ENCODE peak calls at places on chromosome 15, in six cellular contexts. Y, H, T, I, Q and D are unnamed samples.
A peak's percentile ranks its signal among the peaks of the same experiment; 100 is the strongest.

GRCh38 chr15:70523192-70523591 is 240.2 kb downstream of the UACA start:
- DNase-seq in T (no peak), Y (no peak), H (no peak), I (no peak), Q (no peak), D (no peak)

GRCh38 chr15:64155802-64156651 is 4.5 kb downstream of the SNX22 start:
- DNase-seq in I (no peak), T (no peak), H (no peak), Y (no peak), Q (no peak), D (no peak)

GRCh38 chr15:92166029-92166428 is 227.7 kb upstream of the ST8SIA2 start:
- DNase-seq in H (no peak), I (no peak), Y (no peak), T (no peak), Q (no peak), D (no peak)

GRCh38 chr15:101318147-101318809 is 23.2 kb upstream of the SNRPA1 start:
- DNase-seq in T (no peak), Y (no peak), I (no peak), H (no peak), Q (no peak), D (no peak)

GRCh38 chr15:43361313-43361903 is 9.4 kb downstream of the ZSCAN29 start:
- DNase-seq in I (no peak), T (no peak), Q (no peak), Y (no peak), H (no peak), D (no peak)

GRCh38 chr15:49428392-49429095 is 5.5 kb downstream of the FGF7 start:
- DNase-seq in I (peak; percentile 64), T (peak; percentile 40), H (no peak), Q (no peak), Y (no peak), D (no peak)

GRCh38 chr15:64288999-64289398 is 67.0 kb downstream of the CSNK1G1 start:
- DNase-seq in Y (no peak), H (no peak), T (no peak), Q (peak; percentile 38), I (no peak), D (no peak)

GRCh38 chr15:31239409-31239808 is 87.2 kb upstream of the KLF13 start:
- DNase-seq in Y (no peak), I (no peak), H (no peak), Q (no peak), T (no peak), D (no peak)

GRCh38 chr15:57537072-57537471 is 54.6 kb upstream of the MYZAP start:
- DNase-seq in T (no peak), I (peak; percentile 26), Y (no peak), Q (no peak), H (no peak), D (peak; percentile 77)

GRCh38 chr15:33068007-33068441 is 126.5 kb downstream of the FMN1 start:
- DNase-seq in Y (no peak), Q (peak; percentile 73), T (peak; percentile 42), I (no peak), H (no peak), D (peak; percentile 79)

GRCh38 chr15:80986487-80986886 is 3.1 kb downstream of the MESD start:
- DNase-seq in Y (no peak), I (no peak), Q (no peak), H (no peak), T (no peak), D (no peak)

GRCh38 chr15:67147410-67147949 is 82.1 kb downstream of the SMAD3 start:
- DNase-seq in I (no peak), Q (no peak), H (no peak), T (no peak), Y (peak; percentile 27), D (no peak)
- H3K4me1 ChIP-seq in I (peaks cover 58% of the 10 kb centered on the region), Q (peaks cover 24% of the 10 kb centered on the region), H (peaks cover 66% of the 10 kb centered on the region), T (peaks cover 18% of the 10 kb centered on the region), Y (peaks cover 41% of the 10 kb centered on the region), D (peaks cover 53% of the 10 kb centered on the region)

GRCh38 chr15:41798607-41799487 is 24.6 kb downstream of the MAPKBP1 start:
- DNase-seq in I (no peak), Q (no peak), Y (no peak), H (no peak), T (no peak), D (no peak)

GRCh38 chr15:41794081-41794480 is 19.8 kb downstream of the MAPKBP1 start:
- DNase-seq in H (no peak), I (peak; percentile 52), T (no peak), Y (no peak), Q (no peak), D (no peak)

GRCh38 chr15:41796457-41796856 is 22.2 kb downstream of the MAPKBP1 start:
- DNase-seq in Q (no peak), I (peak; percentile 68), T (no peak), H (no peak), Y (no peak), D (no peak)

GRCh38 chr15:41797194-41797593 is 22.9 kb downstream of the MAPKBP1 start:
- DNase-seq in T (no peak), Q (no peak), H (no peak), Y (no peak), I (no peak), D (no peak)

DNA sequence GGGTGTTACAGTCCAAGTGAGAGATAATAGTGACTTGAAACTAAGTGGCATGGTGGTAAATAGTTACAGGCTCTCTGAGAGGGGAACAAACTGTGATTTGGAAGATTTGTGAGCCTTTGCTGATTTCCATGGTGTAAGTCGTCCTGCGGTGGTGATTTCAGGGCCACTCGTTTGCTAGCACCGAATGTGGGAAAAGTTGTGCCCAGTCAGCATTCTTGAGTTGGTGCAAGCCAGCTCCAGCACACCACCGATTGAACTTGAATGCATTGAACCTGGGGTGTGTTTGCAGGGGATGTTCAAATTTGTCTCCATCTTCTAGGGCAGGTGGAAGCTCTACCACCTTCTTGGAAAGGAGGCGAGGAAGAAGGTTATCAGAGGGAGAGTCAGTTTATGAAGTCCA is 21.7 kb downstream of the MAPKBP1 start:
- DNase-seq in I (no peak), Y (no peak), Q (no peak), T (no peak), H (no peak), D (no peak)
- H3K4me1 ChIP-seq in I (peaks cover 23% of the 10 kb centered on the region), Y (peaks cover 20% of the 10 kb centered on the region), Q (peaks cover 15% of the 10 kb centered on the region), T (peaks cover 8% of the 10 kb centered on the region), H (peaks cover 5% of the 10 kb centered on the region), D (no peaks in the 10 kb centered on the region)

DNA sequence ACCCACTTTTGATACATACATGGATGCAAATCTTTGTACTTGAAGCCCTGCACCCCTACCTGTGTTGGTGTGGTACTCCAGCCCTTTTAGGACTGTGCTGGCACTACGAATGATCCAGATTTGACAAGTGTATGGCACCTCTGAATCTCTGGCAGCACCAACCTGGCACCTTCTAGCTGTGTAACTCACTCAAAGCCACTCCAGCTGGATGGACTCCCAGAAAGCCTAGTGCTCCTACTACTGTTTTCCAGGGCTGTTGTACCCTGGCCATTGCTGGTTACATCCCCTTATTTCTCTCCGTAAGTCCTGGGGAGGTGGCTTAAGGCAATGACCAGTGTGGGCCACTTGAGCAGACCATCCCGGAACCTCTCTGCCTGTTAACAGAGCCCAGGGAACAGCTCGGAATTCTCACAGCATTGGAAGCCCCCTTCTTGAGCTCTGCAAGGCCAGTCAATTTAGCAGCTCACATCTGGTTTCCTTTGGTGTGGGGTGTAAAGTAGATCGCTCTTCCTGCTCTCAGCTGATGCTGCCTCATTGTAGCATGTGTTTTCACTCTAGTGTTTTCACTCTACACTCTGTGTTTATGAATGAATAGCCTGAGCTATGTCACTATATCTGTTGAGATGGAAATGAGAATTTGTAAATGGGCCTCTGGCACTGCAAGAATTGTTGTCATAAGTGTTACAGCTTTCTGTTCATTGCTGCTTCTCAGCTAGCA is 12.2 kb downstream of the CALML4 start:
- DNase-seq in T (no peak), Q (no peak), H (no peak), Y (no peak), I (no peak), D (no peak)
- H3K4me1 ChIP-seq in T (no peaks in the 10 kb centered on the region), Q (peaks cover 3% of the 10 kb centered on the region), H (no peaks in the 10 kb centered on the region), Y (peaks cover 10% of the 10 kb centered on the region), I (peaks cover 5% of the 10 kb centered on the region), D (peaks cover 7% of the 10 kb centered on the region)

DNA sequence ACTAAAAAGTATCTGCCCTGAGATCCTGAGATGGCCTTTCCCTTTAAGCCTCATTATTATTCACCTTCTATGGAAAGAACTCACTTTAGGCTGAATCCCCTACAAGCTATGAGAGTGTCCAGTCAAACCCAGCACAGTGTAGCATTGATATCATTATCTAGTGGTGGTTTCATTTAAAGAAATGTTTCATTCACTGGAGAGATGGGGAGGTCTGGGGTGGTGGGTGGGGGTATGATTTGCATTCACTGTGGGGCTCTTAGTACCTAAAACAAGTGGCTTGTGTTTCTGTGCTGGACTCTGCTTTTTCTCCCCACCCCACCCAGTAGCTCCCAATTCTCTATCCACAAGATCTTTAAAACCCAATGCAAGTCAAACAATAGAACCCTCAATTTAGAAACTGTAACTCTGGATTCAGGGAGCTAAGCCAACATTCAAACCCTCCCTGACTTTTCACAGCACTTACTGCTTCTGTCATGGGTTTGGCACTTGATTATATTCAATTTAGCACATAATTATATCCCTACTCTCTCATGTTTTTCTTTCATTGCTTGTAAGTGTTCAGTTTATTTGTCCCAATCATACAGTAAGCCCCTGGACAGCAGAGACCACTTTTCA is 310.6 kb upstream of the THBS1 start:
- DNase-seq in T (no peak), I (no peak), Q (no peak), H (no peak), Y (no peak), D (no peak)
- H3K4me1 ChIP-seq in T (no peaks in the 10 kb centered on the region), I (peaks cover 19% of the 10 kb centered on the region), Q (no peaks in the 10 kb centered on the region), H (no peaks in the 10 kb centered on the region), Y (no peaks in the 10 kb centered on the region), D (peaks cover 13% of the 10 kb centered on the region)

DNA sequence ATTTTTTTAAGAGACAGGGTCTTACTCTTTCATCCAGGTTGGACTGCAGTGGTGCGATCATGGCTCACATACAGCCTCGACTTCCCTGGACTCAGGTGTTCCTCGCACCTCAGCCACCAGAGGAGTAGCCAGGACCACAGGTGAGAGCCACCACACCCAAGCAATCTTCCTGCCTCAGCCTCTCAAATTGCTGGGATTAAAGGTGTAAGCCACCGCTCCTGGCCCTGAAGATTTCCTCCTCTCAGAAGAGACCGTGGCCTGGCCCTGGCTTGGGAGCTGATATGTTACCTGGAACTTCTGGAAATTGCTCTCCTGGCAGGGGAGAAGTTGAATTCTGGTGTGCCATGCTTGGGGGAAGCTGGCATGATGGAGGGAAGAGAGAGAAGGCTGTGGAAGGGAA is 36.2 kb downstream of the PPCDC start:
- DNase-seq in Q (no peak), H (no peak), T (no peak), I (no peak), Y (peak; percentile 14), D (no peak)
- H3K4me1 ChIP-seq in Q (peaks cover 11% of the 10 kb centered on the region), H (no peaks in the 10 kb centered on the region), T (no peaks in the 10 kb centered on the region), I (no peaks in the 10 kb centered on the region), Y (peaks cover 11% of the 10 kb centered on the region), D (no peaks in the 10 kb centered on the region)

DNA sequence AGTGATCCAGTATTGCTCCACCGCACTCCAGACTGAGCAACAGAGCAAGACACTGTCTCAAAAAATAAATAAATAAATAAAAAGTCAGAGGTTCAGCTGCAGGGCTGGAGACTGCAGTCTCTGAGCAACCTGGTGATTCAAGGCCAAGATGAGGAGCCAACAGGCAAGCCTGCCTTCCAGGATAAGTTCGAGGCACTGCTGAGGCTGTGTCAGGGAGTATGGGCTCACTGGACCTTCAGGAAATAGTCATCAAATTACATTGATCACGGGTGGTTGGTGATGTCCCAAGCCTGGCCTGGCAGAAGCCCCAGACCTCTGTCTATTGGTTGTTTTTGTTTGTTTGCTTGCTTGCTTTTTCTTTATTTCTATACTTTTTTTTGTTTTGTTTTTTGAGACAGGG is 41.5 kb downstream of the IDH2 start:
- DNase-seq in Y (no peak), H (no peak), I (no peak), T (no peak), Q (no peak), D (no peak)
- H3K4me1 ChIP-seq in Y (peaks cover 8% of the 10 kb centered on the region), H (peaks cover 38% of the 10 kb centered on the region), I (peaks cover 1% of the 10 kb centered on the region), T (peaks cover 3% of the 10 kb centered on the region), Q (peaks cover 62% of the 10 kb centered on the region), D (peaks cover 49% of the 10 kb centered on the region)

GRCh38 chr15:66743703-66744536 is 41.9 kb downstream of the SMAD6 start:
- DNase-seq in Y (peak; percentile 51), T (peak; percentile 36), H (no peak), I (no peak), Q (no peak), D (no peak)
- H3K4me1 ChIP-seq in Y (peaks cover 44% of the 10 kb centered on the region), T (no peaks in the 10 kb centered on the region), H (no peaks in the 10 kb centered on the region), I (peaks cover 43% of the 10 kb centered on the region), Q (peaks cover 32% of the 10 kb centered on the region), D (no peaks in the 10 kb centered on the region)